ENCODE peak calls at places on chromosomes 16 and 17, in ten cellular contexts. One of them, this sample, is unnamed.
A peak's percentile ranks its signal among the peaks of the same experiment; 100 is the strongest.

GRCh38 chr17:64320613-64321553 is 57.8 kb upstream of the TEX2 start:
- DNase-seq in thoracic aorta: no peak
- DNase-seq in DND-41: peak; percentile 59
- DNase-seq in astrocyte of the cerebellum: peak; percentile 59
- DNase-seq in CD4-positive, alpha-beta memory T cell: peak; percentile 64
- DNase-seq in stomach: peak; percentile 73
- DNase-seq in fibroblast of the aortic adventitia: peak; percentile 84
- DNase-seq in PC-3: peak; percentile 98
- DNase-seq in GM23248: peak; percentile 87
- DNase-seq in astrocyte of the spinal cord: peak; percentile 62
- DNase-seq in this sample: peak; percentile 83

GRCh38 chr16:23479138-23479537 is 26.1 kb upstream of the COG7 start:
- DNase-seq in CD4-positive, alpha-beta memory T cell: no peak
- DNase-seq in astrocyte of the cerebellum: no peak
- DNase-seq in PC-3: no peak
- DNase-seq in fibroblast of the aortic adventitia: no peak
- DNase-seq in GM23248: no peak
- DNase-seq in thoracic aorta: no peak
- DNase-seq in DND-41: no peak
- DNase-seq in astrocyte of the spinal cord: no peak
- DNase-seq in stomach: no peak
- DNase-seq in this sample: no peak

GRCh38 chr16:73031155-73031866 is 16.6 kb downstream of the ZFHX3 start:
- DNase-seq in DND-41: no peak
- DNase-seq in thoracic aorta: no peak
- DNase-seq in stomach: no peak
- DNase-seq in astrocyte of the cerebellum: no peak
- DNase-seq in GM23248: peak; percentile 80
- DNase-seq in astrocyte of the spinal cord: no peak
- DNase-seq in CD4-positive, alpha-beta memory T cell: no peak
- DNase-seq in PC-3: no peak
- DNase-seq in fibroblast of the aortic adventitia: no peak
- DNase-seq in this sample: no peak

GRCh38 chr16:2841606-2842339 is 11.7 kb downstream of the ZG16B start:
- DNase-seq in fibroblast of the aortic adventitia: no peak
- DNase-seq in GM23248: no peak
- DNase-seq in astrocyte of the cerebellum: no peak
- DNase-seq in thoracic aorta: no peak
- DNase-seq in DND-41: no peak
- DNase-seq in stomach: no peak
- DNase-seq in astrocyte of the spinal cord: no peak
- DNase-seq in CD4-positive, alpha-beta memory T cell: no peak
- DNase-seq in PC-3: no peak
- DNase-seq in this sample: no peak

GRCh38 chr16:3730161-3731125 is 13.1 kb upstream of the TRAP1 start:
- DNase-seq in CD4-positive, alpha-beta memory T cell: no peak
- DNase-seq in astrocyte of the spinal cord: no peak
- DNase-seq in DND-41: no peak
- DNase-seq in fibroblast of the aortic adventitia: no peak
- DNase-seq in thoracic aorta: no peak
- DNase-seq in PC-3: no peak
- DNase-seq in stomach: no peak
- DNase-seq in astrocyte of the cerebellum: no peak
- DNase-seq in GM23248: no peak
- DNase-seq in this sample: no peak

GRCh38 chr16:50298591-50299507 is 32.5 kb downstream of the ADCY7 start:
- DNase-seq in fibroblast of the aortic adventitia: no peak
- DNase-seq in stomach: no peak
- DNase-seq in astrocyte of the cerebellum: no peak
- DNase-seq in astrocyte of the spinal cord: no peak
- DNase-seq in PC-3: no peak
- DNase-seq in CD4-positive, alpha-beta memory T cell: no peak
- DNase-seq in DND-41: no peak
- DNase-seq in GM23248: no peak
- DNase-seq in thoracic aorta: no peak
- DNase-seq in this sample: no peak

GRCh38 chr16:81831722-81832126 is 52.6 kb downstream of the PLCG2 start:
- DNase-seq in astrocyte of the spinal cord: no peak
- DNase-seq in fibroblast of the aortic adventitia: no peak
- DNase-seq in DND-41: peak; percentile 76
- DNase-seq in CD4-positive, alpha-beta memory T cell: no peak
- DNase-seq in PC-3: no peak
- DNase-seq in thoracic aorta: no peak
- DNase-seq in GM23248: peak; percentile 19
- DNase-seq in stomach: peak; percentile 62
- DNase-seq in astrocyte of the cerebellum: no peak
- DNase-seq in this sample: no peak

GRCh38 chr17:77320501-77321256 is 179.9 kb downstream of the SEC14L1 start:
- DNase-seq in stomach: no peak
- DNase-seq in astrocyte of the spinal cord: no peak
- DNase-seq in astrocyte of the cerebellum: no peak
- DNase-seq in PC-3: no peak
- DNase-seq in CD4-positive, alpha-beta memory T cell: no peak
- DNase-seq in GM23248: peak; percentile 95
- DNase-seq in DND-41: no peak
- DNase-seq in thoracic aorta: peak; percentile 36
- DNase-seq in fibroblast of the aortic adventitia: peak; percentile 58
- DNase-seq in this sample: peak; percentile 60

GRCh38 chr17:72369366-72369765 is 248.5 kb downstream of the SOX9 start:
- DNase-seq in DND-41: no peak
- DNase-seq in CD4-positive, alpha-beta memory T cell: no peak
- DNase-seq in fibroblast of the aortic adventitia: no peak
- DNase-seq in astrocyte of the cerebellum: no peak
- DNase-seq in thoracic aorta: no peak
- DNase-seq in PC-3: no peak
- DNase-seq in GM23248: no peak
- DNase-seq in stomach: no peak
- DNase-seq in astrocyte of the spinal cord: no peak
- DNase-seq in this sample: no peak

GRCh38 chr17:17058304-17058703 is 16.0 kb downstream of the MPRIP start:
- DNase-seq in PC-3: no peak
- DNase-seq in stomach: peak; percentile 17
- DNase-seq in astrocyte of the spinal cord: no peak
- DNase-seq in fibroblast of the aortic adventitia: no peak
- DNase-seq in GM23248: no peak
- DNase-seq in CD4-positive, alpha-beta memory T cell: no peak
- DNase-seq in astrocyte of the cerebellum: no peak
- DNase-seq in DND-41: no peak
- DNase-seq in thoracic aorta: no peak
- DNase-seq in this sample: no peak

DNA sequence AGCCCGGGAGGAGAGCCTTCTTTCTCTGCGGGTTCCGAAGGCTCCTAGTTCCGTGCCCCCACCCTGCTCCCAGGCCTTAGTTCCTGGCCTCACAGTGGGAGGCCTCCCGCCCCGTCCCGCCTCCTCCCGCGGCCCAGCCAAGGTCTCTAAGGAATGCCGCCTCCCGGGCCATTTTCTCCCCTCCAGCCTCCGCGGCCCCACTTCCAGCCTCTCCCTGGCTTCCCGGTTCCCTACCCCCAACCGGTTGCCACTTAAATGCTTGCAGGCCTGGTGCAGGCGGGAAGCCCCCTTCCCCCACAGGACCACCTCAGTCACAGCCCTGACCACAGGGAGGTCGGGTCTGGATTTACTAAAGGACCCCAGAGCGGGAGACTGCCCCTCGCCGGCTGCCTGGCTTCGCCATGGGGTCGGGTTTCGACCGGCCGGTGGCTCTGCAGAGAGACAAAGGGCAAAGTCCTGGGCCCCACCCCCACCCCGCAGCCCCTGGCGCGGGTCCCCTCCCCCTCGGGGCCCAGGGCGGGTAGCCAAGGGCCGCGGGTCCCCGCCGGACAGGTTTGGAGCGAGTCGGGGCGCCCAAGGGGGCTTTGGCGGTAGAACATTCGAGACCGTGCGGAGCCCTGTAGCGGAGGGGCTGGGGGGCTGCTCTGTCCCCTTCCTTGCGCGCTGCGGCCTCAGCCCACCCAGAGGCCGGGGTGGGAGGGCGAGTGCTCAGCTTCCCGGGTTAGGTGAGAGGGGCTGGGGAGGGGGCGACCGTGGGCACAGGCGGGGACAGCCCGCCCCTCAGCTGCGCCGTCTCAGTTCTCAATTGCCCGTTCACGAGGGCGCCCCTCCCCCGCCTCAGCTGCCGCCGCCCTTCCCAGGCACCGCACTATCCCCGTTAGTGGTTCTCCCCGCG is 16.4 kb downstream of the IGF2BP1 start:
- DNase-seq in stomach: no peak
- DNase-seq in GM23248: peak; percentile 58
- DNase-seq in astrocyte of the cerebellum: no peak
- DNase-seq in PC-3: no peak
- DNase-seq in fibroblast of the aortic adventitia: no peak
- DNase-seq in astrocyte of the spinal cord: no peak
- DNase-seq in DND-41: no peak
- DNase-seq in thoracic aorta: no peak
- DNase-seq in CD4-positive, alpha-beta memory T cell: no peak
- DNase-seq in this sample: no peak
- H3K4me3 ChIP-seq in stomach: peak overlapping the region; percentile 16
- H3K4me3 ChIP-seq in GM23248: peak overlapping the region; percentile 62
- H3K4me3 ChIP-seq in astrocyte of the cerebellum: peak overlapping the region; percentile 2
- H3K4me3 ChIP-seq in PC-3: no peak overlapping the region
- H3K4me3 ChIP-seq in fibroblast of the aortic adventitia: no peak overlapping the region
- H3K4me3 ChIP-seq in astrocyte of the spinal cord: no peak overlapping the region
- H3K4me3 ChIP-seq in DND-41: no peak overlapping the region
- H3K4me3 ChIP-seq in thoracic aorta: no peak overlapping the region
- H3K4me3 ChIP-seq in CD4-positive, alpha-beta memory T cell: no peak overlapping the region
- H3K4me3 ChIP-seq in this sample: peak overlapping the region; percentile 29

GRCh38 chr17:27559506-27559931 is 71.5 kb upstream of the LGALS9 start:
- DNase-seq in CD4-positive, alpha-beta memory T cell: no peak
- DNase-seq in stomach: no peak
- DNase-seq in fibroblast of the aortic adventitia: peak; percentile 84
- DNase-seq in PC-3: no peak
- DNase-seq in DND-41: no peak
- DNase-seq in thoracic aorta: no peak
- DNase-seq in astrocyte of the spinal cord: peak; percentile 70
- DNase-seq in GM23248: peak; percentile 74
- DNase-seq in astrocyte of the cerebellum: no peak
- DNase-seq in this sample: peak; percentile 91
- H3K4me3 ChIP-seq in CD4-positive, alpha-beta memory T cell: no peak overlapping the region
- H3K4me3 ChIP-seq in stomach: peak overlapping the region; percentile 11
- H3K4me3 ChIP-seq in fibroblast of the aortic adventitia: peak overlapping the region; percentile 41
- H3K4me3 ChIP-seq in PC-3: no peak overlapping the region
- H3K4me3 ChIP-seq in DND-41: no peak overlapping the region
- H3K4me3 ChIP-seq in thoracic aorta: peak overlapping the region; percentile 51
- H3K4me3 ChIP-seq in astrocyte of the spinal cord: no peak overlapping the region
- H3K4me3 ChIP-seq in GM23248: peak overlapping the region; percentile 41
- H3K4me3 ChIP-seq in astrocyte of the cerebellum: no peak overlapping the region
- H3K4me3 ChIP-seq in this sample: peak overlapping the region; percentile 25

DNA sequence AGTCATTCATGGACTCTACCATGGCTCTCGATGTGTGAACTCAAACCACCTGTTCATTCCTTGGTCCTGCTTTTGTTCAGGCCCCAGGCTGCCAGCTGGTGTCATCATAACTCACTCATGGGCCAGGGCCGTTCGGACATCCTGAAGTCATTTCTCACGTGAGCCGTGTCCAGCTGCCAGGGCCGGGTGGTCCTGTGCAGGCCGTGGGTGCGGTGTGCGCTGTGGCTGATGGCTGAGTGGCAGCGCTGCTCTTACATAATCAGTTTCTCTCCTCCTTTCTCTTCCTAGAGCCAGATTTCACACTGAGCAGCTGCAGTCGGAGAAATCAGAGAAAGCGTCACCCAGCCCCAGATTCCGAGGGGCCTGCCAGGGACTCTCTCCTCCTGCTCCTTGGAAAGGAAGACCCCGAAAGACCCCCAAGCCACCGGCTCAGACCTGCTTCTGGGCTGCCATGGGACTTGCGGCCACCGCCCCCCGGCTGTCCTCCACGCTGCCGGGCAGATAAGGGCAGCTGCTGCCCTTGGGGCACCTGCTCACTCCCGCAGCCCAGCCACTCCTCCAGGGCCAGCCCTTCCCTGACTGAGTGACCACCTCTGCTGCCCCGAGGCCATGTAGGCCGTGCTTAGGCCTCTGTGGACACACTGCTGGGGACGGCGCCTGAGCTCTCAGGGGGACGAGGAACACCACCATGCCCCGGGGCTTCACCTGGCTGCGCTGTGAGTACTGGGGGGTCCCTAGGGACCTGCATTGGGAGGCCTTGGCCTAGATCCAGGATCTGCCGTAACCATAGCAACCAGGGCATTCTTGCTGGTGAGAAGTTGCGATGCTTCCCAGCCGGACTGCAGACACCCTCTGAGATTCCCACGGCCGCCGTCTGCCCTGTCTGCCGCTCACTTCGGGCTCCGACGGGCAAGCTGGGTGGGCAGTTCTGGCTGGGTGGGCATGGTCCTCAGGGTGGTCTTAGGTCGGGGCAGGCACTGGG is at the start of gene IL34:
- DNase-seq in thoracic aorta: no peak
- DNase-seq in fibroblast of the aortic adventitia: peak; percentile 39
- DNase-seq in astrocyte of the spinal cord: no peak
- DNase-seq in astrocyte of the cerebellum: no peak
- DNase-seq in DND-41: no peak
- DNase-seq in PC-3: no peak
- DNase-seq in CD4-positive, alpha-beta memory T cell: no peak
- DNase-seq in stomach: no peak
- DNase-seq in GM23248: peak; percentile 45
- DNase-seq in this sample: peak; percentile 80
- H3K4me3 ChIP-seq in thoracic aorta: peak within 1 kb of the TSS; percentile 57
- H3K4me3 ChIP-seq in fibroblast of the aortic adventitia: no peak within 1 kb of the TSS
- H3K4me3 ChIP-seq in astrocyte of the spinal cord: no peak within 1 kb of the TSS
- H3K4me3 ChIP-seq in astrocyte of the cerebellum: no peak within 1 kb of the TSS
- H3K4me3 ChIP-seq in DND-41: no peak within 1 kb of the TSS
- H3K4me3 ChIP-seq in PC-3: no peak within 1 kb of the TSS
- H3K4me3 ChIP-seq in CD4-positive, alpha-beta memory T cell: no peak within 1 kb of the TSS
- H3K4me3 ChIP-seq in stomach: no peak within 1 kb of the TSS
- H3K4me3 ChIP-seq in GM23248: no peak within 1 kb of the TSS
- H3K4me3 ChIP-seq in this sample: no peak within 1 kb of the TSS

GRCh38 chr17:48611681-48612455 is 1.1 kb upstream of the HOXB7 start:
- DNase-seq in thoracic aorta: no peak
- DNase-seq in PC-3: no peak
- DNase-seq in fibroblast of the aortic adventitia: no peak
- DNase-seq in DND-41: no peak
- DNase-seq in astrocyte of the spinal cord: peak; percentile 61
- DNase-seq in astrocyte of the cerebellum: no peak
- DNase-seq in stomach: no peak
- DNase-seq in GM23248: peak; percentile 53
- DNase-seq in CD4-positive, alpha-beta memory T cell: no peak
- DNase-seq in this sample: no peak
- H3K4me3 ChIP-seq in thoracic aorta: peak overlapping the region; percentile 81
- H3K4me3 ChIP-seq in PC-3: peak overlapping the region; percentile 61
- H3K4me3 ChIP-seq in fibroblast of the aortic adventitia: no peak overlapping the region
- H3K4me3 ChIP-seq in DND-41: no peak overlapping the region
- H3K4me3 ChIP-seq in astrocyte of the spinal cord: peak overlapping the region; percentile 75
- H3K4me3 ChIP-seq in astrocyte of the cerebellum: no peak overlapping the region
- H3K4me3 ChIP-seq in stomach: peak overlapping the region; percentile 61
- H3K4me3 ChIP-seq in GM23248: peak overlapping the region; percentile 77
- H3K4me3 ChIP-seq in CD4-positive, alpha-beta memory T cell: no peak overlapping the region
- H3K4me3 ChIP-seq in this sample: no peak overlapping the region